ENCODE peak calls at places on chromosomes 2 and 18, in four cellular contexts. One of them, this sample, is unnamed.

GRCh38 chr2:102453497-102453896 is 19.5 kb upstream of the SLC9A4 start:
- DNase-seq in HepG2: no peak
- DNase-seq in K562: no peak
- DNase-seq in WTC11: no peak
- DNase-seq in this sample: no peak

GRCh38 chr2:68225119-68225632 is 27.2 kb downstream of the PPP3R1 start:
- DNase-seq in WTC11: peak
- DNase-seq in HepG2: peak
- DNase-seq in K562: peak
- DNase-seq in this sample: peak

GRCh38 chr2:122300758-122301157 is 545.3 kb downstream of the TSN start:
- DNase-seq in K562: no peak
- DNase-seq in HepG2: no peak
- DNase-seq in WTC11: peak
- DNase-seq in this sample: no peak

GRCh38 chr18:74283255-74283554 is 8.6 kb downstream of the CYB5A start:
- DNase-seq in HepG2: no peak
- DNase-seq in WTC11: no peak
- DNase-seq in K562: no peak
- DNase-seq in this sample: no peak

GRCh38 chr18:79695856-79696850 is 16.6 kb downstream of the CTDP1 start:
- DNase-seq in WTC11: no peak
- DNase-seq in HepG2: no peak
- DNase-seq in K562: no peak
- DNase-seq in this sample: no peak

GRCh38 chr2:1591978-1592907 is 152.1 kb downstream of the PXDN start:
- DNase-seq in WTC11: peak
- DNase-seq in K562: no peak
- DNase-seq in HepG2: no peak
- DNase-seq in this sample: peak

GRCh38 chr18:57881818-57882413 is 78.8 kb upstream of the ATP8B1 start:
- DNase-seq in WTC11: peak
- DNase-seq in K562: peak
- DNase-seq in HepG2: peak
- DNase-seq in this sample: peak

GRCh38 chr2:54680397-54681032 is 42.9 kb upstream of the EML6 start:
- DNase-seq in K562: no peak
- DNase-seq in WTC11: no peak
- DNase-seq in HepG2: no peak
- DNase-seq in this sample: no peak

GRCh38 chr2:15058628-15059157 is 426.2 kb downstream of the LRATD1 start:
- DNase-seq in WTC11: no peak
- DNase-seq in K562: no peak
- DNase-seq in HepG2: no peak
- DNase-seq in this sample: no peak

GRCh38 chr2:55158111-55158814 is 73.8 kb downstream of the CLHC1 start:
- DNase-seq in HepG2: no peak
- DNase-seq in K562: peak
- DNase-seq in WTC11: no peak
- DNase-seq in this sample: no peak

GRCh38 chr2:119233326-119234020 is 9.8 kb downstream of the STEAP3 start:
- DNase-seq in HepG2: no peak
- DNase-seq in WTC11: no peak
- DNase-seq in K562: no peak
- DNase-seq in this sample: no peak
- TF ChIP-seq FOXJ3 in HepG2: no peak
- TF ChIP-seq FOXJ3 in WTC11: no peak
- TF ChIP-seq FOXJ3 in K562: no peak
- TF ChIP-seq FOXJ3 in this sample: no peak

DNA sequence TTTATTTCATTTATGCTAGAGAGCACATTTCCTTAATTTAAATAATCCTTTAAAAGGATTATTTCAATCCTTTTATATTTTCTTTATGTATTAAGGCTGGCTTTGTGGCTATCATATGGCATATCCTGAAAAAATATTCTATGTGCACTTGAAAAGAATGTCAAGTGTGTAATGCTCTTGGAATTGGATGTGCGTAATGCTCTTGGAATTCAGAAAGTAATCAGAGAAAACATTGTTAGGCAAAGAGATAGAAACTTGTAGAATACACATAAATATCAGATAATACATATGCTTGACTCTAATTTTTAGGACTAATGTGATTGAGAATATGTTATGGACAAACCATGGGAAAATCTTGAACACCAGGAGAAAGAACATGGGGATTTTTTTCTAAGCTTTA is 197.5 kb upstream of the COL3A1 start:
- DNase-seq in K562: no peak
- DNase-seq in WTC11: no peak
- DNase-seq in HepG2: no peak
- DNase-seq in this sample: no peak
- TF ChIP-seq FOXJ3 in K562: no peak
- TF ChIP-seq FOXJ3 in WTC11: no peak
- TF ChIP-seq FOXJ3 in HepG2: no peak
- TF ChIP-seq FOXJ3 in this sample: no peak

GRCh38 chr18:532632-533031 is 32.1 kb upstream of the COLEC12 start:
- DNase-seq in HepG2: no peak
- DNase-seq in K562: no peak
- DNase-seq in WTC11: no peak
- DNase-seq in this sample: no peak
- TF ChIP-seq FOXJ3 in HepG2: no peak
- TF ChIP-seq FOXJ3 in K562: no peak
- TF ChIP-seq FOXJ3 in WTC11: no peak
- TF ChIP-seq FOXJ3 in this sample: no peak

DNA sequence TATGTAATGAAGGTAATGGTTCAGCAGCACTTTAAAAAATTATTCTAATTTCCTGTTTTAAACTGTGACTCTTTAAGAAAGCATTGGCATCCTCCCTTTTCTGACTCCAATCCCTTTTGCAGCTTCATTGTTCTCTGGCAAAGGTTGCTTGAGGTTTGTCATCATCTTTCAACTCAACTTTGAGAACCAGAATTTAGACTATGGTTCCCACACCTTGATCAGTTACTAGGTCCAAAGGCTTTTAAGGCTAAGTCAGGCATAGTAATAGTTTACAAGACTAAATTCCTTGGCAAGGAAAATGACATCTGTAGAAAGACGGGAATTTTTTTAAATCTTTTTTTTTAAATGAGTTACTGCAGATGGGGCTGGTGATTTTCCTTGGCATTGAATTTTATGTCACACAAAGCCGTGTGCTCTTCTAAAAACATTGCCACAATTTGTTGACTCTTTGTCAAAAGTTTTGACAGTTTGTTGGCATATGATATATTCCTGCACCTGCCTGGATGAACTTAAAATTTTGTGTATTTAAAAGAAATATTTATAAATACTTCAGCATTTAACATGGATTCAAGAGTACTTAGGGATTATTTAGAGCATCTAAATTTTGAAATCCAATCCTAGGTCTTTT is 451.0 kb downstream of the MEIS1 start:
- DNase-seq in WTC11: no peak
- DNase-seq in K562: no peak
- DNase-seq in HepG2: no peak
- DNase-seq in this sample: no peak
- TF ChIP-seq FOXJ3 in WTC11: no peak
- TF ChIP-seq FOXJ3 in K562: no peak
- TF ChIP-seq FOXJ3 in HepG2: no peak
- TF ChIP-seq FOXJ3 in this sample: no peak

DNA sequence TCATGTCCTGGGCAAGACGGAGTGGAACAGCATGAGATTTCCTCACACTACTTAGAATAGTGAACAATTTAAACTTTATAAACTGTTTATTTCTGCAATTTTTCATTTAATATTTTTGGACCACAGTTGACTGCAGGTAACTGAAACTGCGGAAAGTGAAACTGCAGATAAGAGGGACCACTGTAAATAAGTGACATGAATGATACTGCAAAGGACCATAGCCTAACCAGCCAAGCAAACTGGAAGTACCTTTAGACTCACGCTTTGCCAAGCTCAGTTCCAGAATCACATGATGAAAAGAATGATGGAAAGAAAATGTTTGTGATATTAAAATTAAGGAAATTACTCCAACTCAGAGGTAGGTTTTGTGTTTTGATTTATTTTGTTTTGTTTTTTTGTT is 94.6 kb upstream of the ITGA4 start:
- DNase-seq in WTC11: no peak
- DNase-seq in HepG2: no peak
- DNase-seq in K562: no peak
- DNase-seq in this sample: no peak
- TF ChIP-seq FOXJ3 in WTC11: no peak
- TF ChIP-seq FOXJ3 in HepG2: no peak
- TF ChIP-seq FOXJ3 in K562: no peak
- TF ChIP-seq FOXJ3 in this sample: no peak

GRCh38 chr2:72989770-72990556 is 72.6 kb downstream of the EMX1 start:
- DNase-seq in WTC11: no peak
- DNase-seq in K562: no peak
- DNase-seq in HepG2: no peak
- DNase-seq in this sample: peak
- TF ChIP-seq FOXJ3 in WTC11: no peak
- TF ChIP-seq FOXJ3 in K562: no peak
- TF ChIP-seq FOXJ3 in HepG2: no peak
- TF ChIP-seq FOXJ3 in this sample: no peak

DNA sequence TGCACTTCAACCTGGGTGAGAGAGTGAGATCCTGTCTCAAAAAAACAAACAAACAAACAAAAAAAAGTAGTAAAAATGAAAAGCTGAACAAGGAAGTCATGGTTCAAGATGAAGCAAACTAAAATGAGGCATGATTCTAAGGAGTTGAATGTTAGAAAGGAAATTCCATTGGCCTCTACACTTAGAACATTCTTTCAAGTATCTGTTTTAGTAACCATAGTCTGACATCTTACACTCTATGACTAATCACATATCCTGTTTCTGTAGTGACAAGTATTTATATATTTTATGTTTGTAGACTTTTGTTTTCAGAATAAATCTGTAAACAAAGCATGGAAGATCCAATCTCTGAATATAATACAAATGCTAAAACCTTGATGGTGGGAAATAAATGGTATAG is 164.1 kb downstream of the KIAA1328 start:
- DNase-seq in HepG2: no peak
- DNase-seq in WTC11: no peak
- DNase-seq in K562: no peak
- DNase-seq in this sample: no peak
- TF ChIP-seq FOXJ3 in HepG2: no peak
- TF ChIP-seq FOXJ3 in WTC11: no peak
- TF ChIP-seq FOXJ3 in K562: no peak
- TF ChIP-seq FOXJ3 in this sample: no peak

This sample was measured in SK-N-SH.